ENCODE peak calls at places on chromosomes 3 and 15, in eight cellular contexts. One of them, this sample, is unnamed.

GRCh38 chr15:57255751-57256150 is 120.6 kb upstream of the CGNL1 start:
- DNase-seq in upper lobe of right lung: no peak
- DNase-seq in psoas muscle: no peak
- DNase-seq in pancreas: no peak
- DNase-seq in fibroblast of mammary gland: no peak
- DNase-seq in fibroblast of the aortic adventitia: no peak
- DNase-seq in foreskin fibroblast: no peak
- DNase-seq in astrocyte of the spinal cord: no peak
- DNase-seq in this sample: no peak

GRCh38 chr15:92074161-92074560 is 220.7 kb downstream of the SLCO3A1 start:
- DNase-seq in upper lobe of right lung: no peak
- DNase-seq in foreskin fibroblast: no peak
- DNase-seq in astrocyte of the spinal cord: no peak
- DNase-seq in fibroblast of mammary gland: no peak
- DNase-seq in pancreas: no peak
- DNase-seq in psoas muscle: no peak
- DNase-seq in fibroblast of the aortic adventitia: no peak
- DNase-seq in this sample: no peak

GRCh38 chr15:100900136-100900894 is 18.8 kb upstream of the LRRK1 start:
- DNase-seq in psoas muscle: no peak
- DNase-seq in pancreas: peak
- DNase-seq in fibroblast of mammary gland: no peak
- DNase-seq in upper lobe of right lung: no peak
- DNase-seq in fibroblast of the aortic adventitia: no peak
- DNase-seq in astrocyte of the spinal cord: no peak
- DNase-seq in foreskin fibroblast: no peak
- DNase-seq in this sample: no peak

GRCh38 chr3:40309925-40310635 is 573 bp downstream of the EIF1B start:
- DNase-seq in astrocyte of the spinal cord: peak
- DNase-seq in fibroblast of the aortic adventitia: peak
- DNase-seq in upper lobe of right lung: peak
- DNase-seq in pancreas: peak
- DNase-seq in fibroblast of mammary gland: peak
- DNase-seq in foreskin fibroblast: no peak
- DNase-seq in psoas muscle: peak
- DNase-seq in this sample: no peak

GRCh38 chr3:37814547-37814946 is 47.1 kb upstream of the CTDSPL start:
- DNase-seq in psoas muscle: no peak
- DNase-seq in pancreas: no peak
- DNase-seq in astrocyte of the spinal cord: peak
- DNase-seq in fibroblast of mammary gland: peak
- DNase-seq in upper lobe of right lung: no peak
- DNase-seq in foreskin fibroblast: no peak
- DNase-seq in fibroblast of the aortic adventitia: no peak
- DNase-seq in this sample: no peak

GRCh38 chr3:29374255-29374654 is 93.4 kb downstream of the RBMS3 start:
- DNase-seq in upper lobe of right lung: no peak
- DNase-seq in astrocyte of the spinal cord: no peak
- DNase-seq in fibroblast of the aortic adventitia: peak
- DNase-seq in fibroblast of mammary gland: peak
- DNase-seq in pancreas: no peak
- DNase-seq in foreskin fibroblast: no peak
- DNase-seq in psoas muscle: no peak
- DNase-seq in this sample: no peak

GRCh38 chr3:156898296-156898880 is 72.2 kb downstream of the LEKR1 start:
- DNase-seq in upper lobe of right lung: no peak
- DNase-seq in fibroblast of the aortic adventitia: no peak
- DNase-seq in astrocyte of the spinal cord: no peak
- DNase-seq in psoas muscle: no peak
- DNase-seq in foreskin fibroblast: no peak
- DNase-seq in fibroblast of mammary gland: no peak
- DNase-seq in pancreas: no peak
- DNase-seq in this sample: no peak

GRCh38 chr3:134677196-134677986 is 26.6 kb upstream of the KY start:
- DNase-seq in psoas muscle: peak
- DNase-seq in astrocyte of the spinal cord: no peak
- DNase-seq in pancreas: no peak
- DNase-seq in upper lobe of right lung: no peak
- DNase-seq in fibroblast of mammary gland: no peak
- DNase-seq in fibroblast of the aortic adventitia: no peak
- DNase-seq in foreskin fibroblast: no peak
- DNase-seq in this sample: no peak

GRCh38 chr3:77323616-77324015 is 283.7 kb downstream of the ROBO2 start:
- DNase-seq in psoas muscle: no peak
- DNase-seq in astrocyte of the spinal cord: no peak
- DNase-seq in upper lobe of right lung: no peak
- DNase-seq in pancreas: no peak
- DNase-seq in fibroblast of the aortic adventitia: no peak
- DNase-seq in foreskin fibroblast: no peak
- DNase-seq in fibroblast of mammary gland: no peak
- DNase-seq in this sample: no peak

GRCh38 chr3:127339943-127340861 is 52.4 kb upstream of the PRR20G start:
- DNase-seq in pancreas: no peak
- DNase-seq in psoas muscle: no peak
- DNase-seq in foreskin fibroblast: no peak
- DNase-seq in fibroblast of the aortic adventitia: no peak
- DNase-seq in upper lobe of right lung: no peak
- DNase-seq in fibroblast of mammary gland: no peak
- DNase-seq in astrocyte of the spinal cord: no peak
- DNase-seq in this sample: no peak

GRCh38 chr3:11221818-11222217 is 50.4 kb upstream of the ATG7 start:
- DNase-seq in pancreas: no peak
- DNase-seq in psoas muscle: no peak
- DNase-seq in fibroblast of the aortic adventitia: no peak
- DNase-seq in upper lobe of right lung: no peak
- DNase-seq in astrocyte of the spinal cord: no peak
- DNase-seq in fibroblast of mammary gland: no peak
- DNase-seq in foreskin fibroblast: no peak
- DNase-seq in this sample: no peak

GRCh38 chr15:49155834-49156627 is 632 bp upstream of the COPS2 start:
- DNase-seq in foreskin fibroblast: no peak
- DNase-seq in fibroblast of mammary gland: peak
- DNase-seq in psoas muscle: no peak
- DNase-seq in upper lobe of right lung: no peak
- DNase-seq in pancreas: no peak
- DNase-seq in astrocyte of the spinal cord: peak
- DNase-seq in fibroblast of the aortic adventitia: peak
- DNase-seq in this sample: no peak

GRCh38 chr3:106333911-106334618 is 465.3 kb upstream of the CBLB start:
- DNase-seq in fibroblast of the aortic adventitia: peak
- DNase-seq in foreskin fibroblast: no peak
- DNase-seq in fibroblast of mammary gland: peak
- DNase-seq in upper lobe of right lung: no peak
- DNase-seq in psoas muscle: no peak
- DNase-seq in astrocyte of the spinal cord: peak
- DNase-seq in pancreas: no peak
- DNase-seq in this sample: peak

GRCh38 chr3:49460188-49460885 is 9.7 kb upstream of the DAG1 start:
- DNase-seq in foreskin fibroblast: no peak
- DNase-seq in pancreas: peak
- DNase-seq in fibroblast of mammary gland: no peak
- DNase-seq in astrocyte of the spinal cord: no peak
- DNase-seq in upper lobe of right lung: no peak
- DNase-seq in psoas muscle: peak
- DNase-seq in fibroblast of the aortic adventitia: no peak
- DNase-seq in this sample: no peak

GRCh38 chr3:157335198-157335597 is 101.5 kb upstream of the PTX3 start:
- DNase-seq in upper lobe of right lung: no peak
- DNase-seq in fibroblast of the aortic adventitia: no peak
- DNase-seq in astrocyte of the spinal cord: no peak
- DNase-seq in pancreas: no peak
- DNase-seq in psoas muscle: no peak
- DNase-seq in foreskin fibroblast: no peak
- DNase-seq in fibroblast of mammary gland: no peak
- DNase-seq in this sample: no peak

GRCh38 chr3:72663429-72663828 is 184.8 kb downstream of the SHQ1 start:
- DNase-seq in astrocyte of the spinal cord: no peak
- DNase-seq in fibroblast of mammary gland: no peak
- DNase-seq in fibroblast of the aortic adventitia: peak
- DNase-seq in upper lobe of right lung: no peak
- DNase-seq in psoas muscle: no peak
- DNase-seq in pancreas: no peak
- DNase-seq in foreskin fibroblast: peak
- DNase-seq in this sample: no peak

GRCh38 chr3:3737511-3737910 is 61.7 kb upstream of the LRRN1 start:
- DNase-seq in fibroblast of mammary gland: no peak
- DNase-seq in astrocyte of the spinal cord: no peak
- DNase-seq in fibroblast of the aortic adventitia: no peak
- DNase-seq in pancreas: no peak
- DNase-seq in psoas muscle: no peak
- DNase-seq in upper lobe of right lung: no peak
- DNase-seq in foreskin fibroblast: no peak
- DNase-seq in this sample: no peak

GRCh38 chr15:79644091-79644490 is 212.0 kb downstream of the MINAR1 start:
- DNase-seq in foreskin fibroblast: peak
- DNase-seq in upper lobe of right lung: no peak
- DNase-seq in pancreas: no peak
- DNase-seq in psoas muscle: no peak
- DNase-seq in fibroblast of mammary gland: peak
- DNase-seq in astrocyte of the spinal cord: peak
- DNase-seq in fibroblast of the aortic adventitia: peak
- DNase-seq in this sample: no peak

GRCh38 chr15:74108111-74108510 is 22.3 kb upstream of the ISLR2 start:
- DNase-seq in upper lobe of right lung: peak
- DNase-seq in foreskin fibroblast: no peak
- DNase-seq in fibroblast of mammary gland: no peak
- DNase-seq in fibroblast of the aortic adventitia: no peak
- DNase-seq in pancreas: no peak
- DNase-seq in astrocyte of the spinal cord: no peak
- DNase-seq in psoas muscle: peak
- DNase-seq in this sample: no peak

GRCh38 chr15:62486041-62486440 is 321.0 kb upstream of the C2CD4B start:
- DNase-seq in pancreas: no peak
- DNase-seq in fibroblast of mammary gland: no peak
- DNase-seq in foreskin fibroblast: no peak
- DNase-seq in upper lobe of right lung: no peak
- DNase-seq in fibroblast of the aortic adventitia: no peak
- DNase-seq in astrocyte of the spinal cord: no peak
- DNase-seq in psoas muscle: no peak
- DNase-seq in this sample: peak

GRCh38 chr15:62485170-62485720 is 320.2 kb upstream of the C2CD4B start:
- DNase-seq in fibroblast of mammary gland: no peak
- DNase-seq in fibroblast of the aortic adventitia: no peak
- DNase-seq in upper lobe of right lung: no peak
- DNase-seq in pancreas: no peak
- DNase-seq in astrocyte of the spinal cord: no peak
- DNase-seq in foreskin fibroblast: no peak
- DNase-seq in psoas muscle: no peak
- DNase-seq in this sample: no peak

GRCh38 chr15:62477929-62478328 is 312.8 kb upstream of the C2CD4B start:
- DNase-seq in psoas muscle: no peak
- DNase-seq in fibroblast of mammary gland: no peak
- DNase-seq in fibroblast of the aortic adventitia: no peak
- DNase-seq in foreskin fibroblast: no peak
- DNase-seq in pancreas: no peak
- DNase-seq in astrocyte of the spinal cord: no peak
- DNase-seq in upper lobe of right lung: no peak
- DNase-seq in this sample: no peak

GRCh38 chr15:62483817-62484216 is 318.7 kb upstream of the C2CD4B start:
- DNase-seq in fibroblast of mammary gland: peak
- DNase-seq in fibroblast of the aortic adventitia: peak
- DNase-seq in psoas muscle: peak
- DNase-seq in pancreas: no peak
- DNase-seq in upper lobe of right lung: no peak
- DNase-seq in astrocyte of the spinal cord: no peak
- DNase-seq in foreskin fibroblast: no peak
- DNase-seq in this sample: no peak

DNA sequence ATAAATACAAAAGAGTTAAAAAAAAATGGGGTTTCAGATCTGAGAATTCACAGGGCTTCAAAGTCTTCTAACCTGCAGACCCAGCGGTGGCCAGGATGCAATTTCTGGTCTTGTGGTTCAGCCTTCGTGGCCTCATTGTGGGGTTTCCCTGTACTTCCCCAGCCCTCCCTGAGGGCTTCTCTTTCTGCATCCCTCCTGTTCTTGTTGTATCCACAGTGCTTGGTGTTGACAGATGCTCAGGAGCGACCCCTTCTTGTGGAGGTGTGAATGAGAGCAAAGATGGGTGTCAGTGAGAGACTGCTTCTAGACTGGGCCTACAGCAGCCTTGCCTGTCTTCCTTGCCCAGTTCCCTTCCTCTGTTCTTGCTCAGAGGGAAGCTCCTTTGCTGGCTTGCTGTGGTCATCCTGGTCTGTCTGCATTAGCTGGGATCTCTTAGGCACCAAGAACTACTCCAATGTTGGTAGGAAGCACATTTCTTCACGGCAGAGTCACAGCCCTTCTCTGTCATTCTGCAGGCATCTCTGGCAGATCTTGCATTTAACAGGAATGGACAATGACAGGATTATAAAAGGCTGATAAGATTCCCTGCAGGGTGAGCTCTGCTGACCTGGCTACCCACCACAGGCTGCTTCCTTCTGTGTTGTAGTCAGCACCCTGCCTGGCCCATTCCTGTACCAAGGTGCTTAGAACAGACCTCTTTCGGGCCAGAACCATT is 317.8 kb upstream of the C2CD4B start:
- DNase-seq in fibroblast of mammary gland: no peak
- DNase-seq in foreskin fibroblast: no peak
- DNase-seq in pancreas: no peak
- DNase-seq in astrocyte of the spinal cord: no peak
- DNase-seq in upper lobe of right lung: no peak
- DNase-seq in psoas muscle: no peak
- DNase-seq in fibroblast of the aortic adventitia: no peak
- DNase-seq in this sample: no peak
- TF ChIP-seq CTCF in fibroblast of mammary gland: peak
- TF ChIP-seq CTCF in foreskin fibroblast: peak
- TF ChIP-seq CTCF in pancreas: no peak
- TF ChIP-seq CTCF in astrocyte of the spinal cord: peak
- TF ChIP-seq CTCF in upper lobe of right lung: no peak
- TF ChIP-seq CTCF in psoas muscle: no peak
- TF ChIP-seq CTCF in fibroblast of the aortic adventitia: peak
- TF ChIP-seq CTCF in this sample: peak

GRCh38 chr3:129313415-129313982 is 34.8 kb downstream of the HMCES start:
- DNase-seq in fibroblast of mammary gland: peak
- DNase-seq in pancreas: no peak
- DNase-seq in foreskin fibroblast: no peak
- DNase-seq in upper lobe of right lung: no peak
- DNase-seq in fibroblast of the aortic adventitia: no peak
- DNase-seq in astrocyte of the spinal cord: no peak
- DNase-seq in psoas muscle: peak
- DNase-seq in this sample: no peak
- H3K4me3 ChIP-seq in fibroblast of mammary gland: no peak
- H3K4me3 ChIP-seq in pancreas: no peak
- H3K4me3 ChIP-seq in foreskin fibroblast: no peak
- H3K4me3 ChIP-seq in upper lobe of right lung: peak
- H3K4me3 ChIP-seq in fibroblast of the aortic adventitia: no peak
- H3K4me3 ChIP-seq in astrocyte of the spinal cord: no peak
- H3K4me3 ChIP-seq in psoas muscle: no peak
- H3K4me3 ChIP-seq in this sample: no peak

GRCh38 chr3:69299344-69299743 is 86.5 kb downstream of the FRMD4B start:
- DNase-seq in fibroblast of mammary gland: no peak
- DNase-seq in psoas muscle: no peak
- DNase-seq in astrocyte of the spinal cord: no peak
- DNase-seq in pancreas: no peak
- DNase-seq in foreskin fibroblast: no peak
- DNase-seq in upper lobe of right lung: no peak
- DNase-seq in fibroblast of the aortic adventitia: no peak
- DNase-seq in this sample: no peak
- TF ChIP-seq CTCF in fibroblast of mammary gland: peak
- TF ChIP-seq CTCF in psoas muscle: no peak
- TF ChIP-seq CTCF in astrocyte of the spinal cord: peak
- TF ChIP-seq CTCF in pancreas: no peak
- TF ChIP-seq CTCF in foreskin fibroblast: peak
- TF ChIP-seq CTCF in upper lobe of right lung: no peak
- TF ChIP-seq CTCF in fibroblast of the aortic adventitia: peak
- TF ChIP-seq CTCF in this sample: peak

GRCh38 chr15:86645861-86646393 is 566.3 kb downstream of the AGBL1 start:
- DNase-seq in astrocyte of the spinal cord: no peak
- DNase-seq in psoas muscle: no peak
- DNase-seq in upper lobe of right lung: no peak
- DNase-seq in fibroblast of mammary gland: no peak
- DNase-seq in fibroblast of the aortic adventitia: no peak
- DNase-seq in pancreas: no peak
- DNase-seq in foreskin fibroblast: no peak
- DNase-seq in this sample: no peak
- H3K4me3 ChIP-seq in astrocyte of the spinal cord: no peak
- H3K4me3 ChIP-seq in psoas muscle: no peak
- H3K4me3 ChIP-seq in upper lobe of right lung: no peak
- H3K4me3 ChIP-seq in fibroblast of mammary gland: no peak
- H3K4me3 ChIP-seq in fibroblast of the aortic adventitia: no peak
- H3K4me3 ChIP-seq in pancreas: no peak
- H3K4me3 ChIP-seq in foreskin fibroblast: no peak
- H3K4me3 ChIP-seq in this sample: no peak